ENCODE peak calls at places on chromosomes 7 and 10, in eight cellular contexts. B is sigmoid colon, D is HCT116, C is Peyer's patch, Z is H54, L is heart left ventricle, N is HepG2, A is prostate gland. Q is an unnamed sample.

GRCh38 chr10:127928021-127928806 is 21.3 kb downstream of the PTPRE start:
- DNase-seq in B (peak; percentile 25), L (no peak), C (no peak), Z (no peak), N (no peak), D (no peak), A (no peak), Q (no peak)

GRCh38 chr7:80722596-80723141 is 84.2 kb downstream of the CD36 start:
- DNase-seq in C (peak; percentile 46), D (peak; percentile 98), Z (peak; percentile 38), A (no peak), L (peak; percentile 68), N (peak; percentile 45), B (peak; percentile 89), Q (no peak)

GRCh38 chr7:35257251-35258124 is 3.6 kb upstream of the TBX20 start:
- DNase-seq in B (no peak), C (no peak), A (no peak), N (no peak), D (no peak), L (peak; percentile 70), Z (no peak), Q (peak; percentile 19)

GRCh38 chr10:48976208-48976607 is 36.6 kb upstream of the LRRC18 start:
- DNase-seq in A (peak; percentile 14), L (no peak), N (peak; percentile 6), B (no peak), C (no peak), D (peak; percentile 18), Z (peak; percentile 15), Q (peak; percentile 9)

GRCh38 chr7:134619627-134620331 is 26.9 kb upstream of the BPGM start:
- DNase-seq in B (no peak), L (no peak), N (no peak), C (no peak), Z (peak; percentile 21), A (no peak), D (no peak), Q (no peak)

GRCh38 chr7:2717293-2717904 is 29.4 kb downstream of the AMZ1 start:
- DNase-seq in Z (no peak), A (peak; percentile 69), N (no peak), L (no peak), C (peak; percentile 70), B (peak; percentile 79), D (no peak), Q (peak; percentile 72)

GRCh38 chr10:121596668-121597503 is 1.4 kb downstream of the FGFR2 start:
- DNase-seq in C (peak; percentile 63), N (no peak), A (peak; percentile 78), L (no peak), B (peak; percentile 85), D (no peak), Z (no peak), Q (no peak)

GRCh38 chr10:132069122-132069848 is 3.5 kb downstream of the JAKMIP3 start:
- DNase-seq in B (no peak), N (no peak), L (no peak), A (no peak), Z (no peak), D (no peak), C (no peak), Q (no peak)

GRCh38 chr7:159141660-159142059 is 3.0 kb downstream of the VIPR2 start:
- DNase-seq in N (no peak), D (no peak), A (no peak), B (no peak), Z (no peak), L (peak; percentile 65), C (no peak), Q (no peak)

GRCh38 chr7:40008218-40008815 is 58.3 kb downstream of the CDK13 start:
- DNase-seq in Z (no peak), D (no peak), N (no peak), A (no peak), L (no peak), B (no peak), C (no peak), Q (no peak)

GRCh38 chr7:49099587-49100326 is 175.4 kb downstream of the CDC14C start:
- DNase-seq in D (no peak), A (no peak), Z (no peak), L (no peak), N (no peak), B (no peak), C (no peak), Q (no peak)

GRCh38 chr7:129877146-129877792 is 75.5 kb downstream of the UBE2H start:
- DNase-seq in D (no peak), N (peak; percentile 28), Z (no peak), B (no peak), A (no peak), C (no peak), L (no peak), Q (peak; percentile 30)

GRCh38 chr7:44461387-44461786 is 29.1 kb downstream of the NUDCD3 start:
- DNase-seq in L (no peak), Z (peak; percentile 65), N (no peak), B (no peak), C (no peak), A (no peak), D (no peak), Q (no peak)

GRCh38 chr10:364267-364775 is 229.1 kb downstream of the ZMYND11 start:
- DNase-seq in L (no peak), D (no peak), N (no peak), A (no peak), C (no peak), Z (no peak), B (peak; percentile 57), Q (no peak)

GRCh38 chr7:13988011-13988410 is 1.5 kb downstream of the ETV1 start:
- DNase-seq in Z (no peak), L (no peak), A (no peak), D (no peak), N (no peak), C (no peak), B (no peak), Q (no peak)

GRCh38 chr10:6054884-6055283 is 7.3 kb downstream of the IL2RA start:
- DNase-seq in N (no peak), B (peak; percentile 14), L (no peak), C (no peak), A (no peak), Z (no peak), D (no peak), Q (no peak)

GRCh38 chr10:3950676-3951275 is 165.8 kb upstream of the KLF6 start:
- DNase-seq in Z (no peak), D (no peak), N (no peak), B (no peak), A (no peak), C (no peak), L (no peak), Q (no peak)

GRCh38 chr7:5421626-5422323 is 1.9 kb downstream of the TNRC18 start:
- DNase-seq in L (peak; percentile 61), C (peak; percentile 76), Z (no peak), D (no peak), A (peak; percentile 65), N (peak; percentile 93), B (peak; percentile 81), Q (peak; percentile 53)

DNA sequence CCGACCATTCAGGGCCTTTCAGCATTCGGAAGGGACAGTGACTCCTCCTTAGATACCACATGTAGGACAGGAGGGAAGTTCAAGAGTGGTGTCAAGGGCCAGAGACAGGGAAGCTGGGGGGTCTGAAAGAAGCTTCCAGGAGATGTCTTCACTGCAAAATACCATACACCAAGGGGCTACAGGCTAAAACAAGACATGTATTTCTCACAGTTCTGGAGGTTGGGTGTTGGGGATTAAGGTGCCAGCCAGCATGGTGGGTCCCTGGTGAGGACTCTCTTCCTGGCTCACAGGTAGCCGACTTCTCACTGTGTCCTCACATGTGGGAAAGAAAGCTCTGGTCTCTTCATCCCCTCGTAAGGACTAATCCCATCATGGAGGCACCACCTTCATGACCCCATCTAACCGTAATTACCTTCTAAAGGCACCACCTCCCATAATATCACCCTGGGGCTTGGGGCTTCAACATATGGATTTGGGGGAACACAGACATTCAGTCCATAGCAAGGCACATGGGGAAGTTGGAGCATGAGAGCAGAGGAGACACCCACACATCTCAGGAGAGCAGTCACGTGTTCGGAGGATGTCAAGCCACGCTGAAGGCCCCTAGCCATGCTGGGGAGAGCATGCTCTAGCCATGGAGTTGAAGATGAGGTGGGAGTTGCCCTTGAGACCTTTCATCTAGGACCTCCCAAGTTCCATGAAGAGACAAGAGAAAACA is 73.9 kb upstream of the GDF10 start:
- DNase-seq in D (no peak), N (no peak), B (no peak), A (no peak), L (no peak), C (no peak), Z (no peak), Q (no peak)
- TF ChIP-seq POLR2A in D (no peak), N (no peak), B (no peak), A (no peak), L (no peak), C (no peak), Z (no peak), Q (no peak)

GRCh38 chr7:30423793-30424505 is 54.6 kb downstream of the NOD1 start:
- DNase-seq in L (no peak), A (no peak), N (no peak), Z (no peak), B (peak; percentile 48), C (no peak), D (no peak), Q (no peak)
- TF ChIP-seq POLR2A in L (no peak), A (no peak), N (no peak), Z (no peak), B (no peak), C (no peak), D (no peak), Q (no peak)

GRCh38 chr7:46568420-46569116 is 647.5 kb upstream of the IGFBP3 start:
- DNase-seq in L (no peak), N (no peak), Z (no peak), D (no peak), A (no peak), C (peak; percentile 55), B (no peak), Q (no peak)

GRCh38 chr7:46567858-46568257 is 646.8 kb upstream of the IGFBP3 start:
- DNase-seq in D (no peak), C (no peak), L (no peak), N (no peak), Z (no peak), B (no peak), A (no peak), Q (no peak)

GRCh38 chr7:46565712-46566111 is 644.6 kb upstream of the IGFBP3 start:
- DNase-seq in C (no peak), A (no peak), B (no peak), Z (no peak), N (no peak), D (no peak), L (no peak), Q (no peak)

GRCh38 chr7:46566375-46566774 is 645.3 kb upstream of the IGFBP3 start:
- DNase-seq in L (no peak), C (no peak), Z (no peak), D (no peak), A (no peak), N (no peak), B (no peak), Q (no peak)

DNA sequence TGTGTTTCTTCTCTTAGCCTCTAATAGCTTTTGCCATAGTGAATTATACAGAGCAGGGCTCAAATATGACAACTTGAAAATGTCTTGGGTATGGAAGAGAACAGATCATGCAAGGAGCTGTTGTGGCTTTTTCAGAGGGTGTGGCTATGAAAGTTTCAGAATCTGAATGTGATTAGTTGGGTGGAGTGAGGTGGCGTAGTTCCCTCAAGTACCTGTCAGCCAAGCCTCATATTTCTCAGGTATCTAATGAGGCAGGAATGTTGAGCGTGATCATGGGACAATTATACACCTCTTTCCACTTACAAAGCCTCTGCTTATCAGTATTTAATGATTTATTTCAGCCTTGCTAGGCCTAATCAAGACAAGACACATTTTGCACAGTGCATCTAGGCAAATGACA is 644.2 kb upstream of the IGFBP3 start:
- DNase-seq in D (no peak), B (no peak), A (no peak), Z (no peak), N (no peak), L (no peak), C (no peak), Q (no peak)
- TF ChIP-seq POLR2A in D (no peak), B (no peak), A (no peak), Z (no peak), N (no peak), L (no peak), C (no peak), Q (no peak)

GRCh38 chr7:116339564-116339963 is 129.2 kb downstream of the TES start:
- DNase-seq in D (no peak), A (peak; percentile 19), C (no peak), L (no peak), B (no peak), Z (no peak), N (peak; percentile 33), Q (no peak)
- TF ChIP-seq POLR2A in D (no peak), A (no peak), C (no peak), L (no peak), B (no peak), Z (no peak), N (no peak), Q (no peak)

Q was measured in erythroblast.